ENCODE peak calls at places on chromosomes 1 and 21, in ten cellular contexts. G, N, R, Y, B, X, C, O, Z and D are unnamed samples.

GRCh38 chr1:229943988-229944743 is 122.9 kb upstream of the GALNT2 start:
- DNase-seq in G (no peak), N (peak; percentile 1), R (no peak), Y (no peak), B (no peak), X (no peak), C (no peak), O (no peak), Z (no peak), D (no peak)

GRCh38 chr1:158180741-158181576 is at the start of gene CD1D:
- DNase-seq in G (peak; percentile 32), N (peak; percentile 64), R (no peak), Y (no peak), B (peak; percentile 37), X (peak; percentile 86), C (peak; percentile 36), O (no peak), Z (peak; percentile 51), D (peak; percentile 41)

GRCh38 chr1:43315481-43315880 is 14.7 kb downstream of the TIE1 start:
- DNase-seq in G (no peak), N (no peak), R (peak; percentile 16), Y (no peak), B (no peak), X (no peak), C (no peak), O (no peak), Z (no peak), D (no peak)

GRCh38 chr1:41672173-41672572 is 187.7 kb upstream of the EDN2 start:
- DNase-seq in G (peak; percentile 86), N (peak; percentile 93), R (no peak), Y (peak; percentile 80), B (no peak), X (peak; percentile 49), C (no peak), O (peak; percentile 94), Z (no peak), D (no peak)

GRCh38 chr1:32105338-32105737 is 2.5 kb upstream of the KPNA6 start:
- DNase-seq in G (no peak), N (no peak), R (no peak), Y (no peak), B (no peak), X (no peak), C (no peak), O (no peak), Z (no peak), D (no peak)

GRCh38 chr1:186828612-186829542 is at the start of gene PLA2G4A:
- DNase-seq in G (peak; percentile 80), N (peak; percentile 78), R (peak; percentile 63), Y (peak; percentile 75), B (peak; percentile 57), X (peak; percentile 73), C (peak; percentile 19), O (peak; percentile 53), Z (peak; percentile 64), D (peak; percentile 48)

GRCh38 chr1:84156210-84156621 is 12.1 kb downstream of the PRKACB start:
- DNase-seq in G (peak; percentile 72), N (no peak), R (no peak), Y (peak; percentile 64), B (no peak), X (no peak), C (no peak), O (peak; percentile 94), Z (no peak), D (peak; percentile 16)

GRCh38 chr21:39673736-39674135 is 61.0 kb downstream of the B3GALT5 start:
- DNase-seq in G (no peak), N (no peak), R (no peak), Y (no peak), B (no peak), X (peak; percentile 50), C (no peak), O (no peak), Z (no peak), D (no peak)

DNA sequence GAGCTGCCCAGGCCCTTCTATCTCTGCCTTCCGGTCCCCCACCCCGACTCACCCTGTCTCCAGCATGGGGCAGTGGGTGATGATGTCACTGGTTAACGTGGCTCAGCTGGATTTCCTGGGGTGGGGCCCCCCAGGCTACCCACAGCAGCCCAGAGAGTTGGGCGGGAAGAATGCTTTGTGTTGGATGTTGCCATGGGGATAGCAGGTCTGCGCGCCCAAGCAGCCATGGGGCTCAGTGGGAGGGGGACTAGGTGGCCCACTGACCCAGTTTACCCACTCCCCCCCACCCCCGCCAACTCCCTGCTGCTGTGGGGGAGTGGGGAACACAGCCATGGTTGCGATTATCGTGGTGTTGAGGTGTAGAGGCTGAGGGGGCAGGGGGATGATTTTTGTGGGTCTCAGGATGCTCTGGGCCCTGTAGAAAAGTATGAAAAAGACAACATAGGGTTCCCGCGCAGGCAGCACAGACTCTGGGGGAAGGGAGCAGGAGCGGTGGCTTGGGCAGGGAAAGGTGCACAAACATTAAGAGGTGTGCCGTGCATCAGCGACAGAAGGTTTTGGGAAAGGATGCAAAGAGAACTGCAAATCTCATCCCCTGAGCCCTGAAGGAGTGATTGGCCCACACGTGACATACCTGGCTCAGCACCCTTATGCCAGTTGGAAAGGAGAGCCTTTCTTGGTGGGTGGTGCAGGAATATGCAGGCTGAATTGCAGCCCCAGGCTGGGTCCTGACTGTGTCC is 8.5 kb downstream of the CELSR2 start:
- DNase-seq in G (no peak), N (no peak), R (no peak), Y (no peak), B (no peak), X (no peak), C (no peak), O (no peak), Z (no peak), D (no peak)
- H3K27me3 ChIP-seq in G (no peaks in the 10 kb centered on the region), N (no peaks in the 10 kb centered on the region), R (no peaks in the 10 kb centered on the region), Y (no peaks in the 10 kb centered on the region), B (no peaks in the 10 kb centered on the region), X (no peaks in the 10 kb centered on the region), C (no peaks in the 10 kb centered on the region), O (no peaks in the 10 kb centered on the region), Z (no peaks in the 10 kb centered on the region), D (no peaks in the 10 kb centered on the region)

DNA sequence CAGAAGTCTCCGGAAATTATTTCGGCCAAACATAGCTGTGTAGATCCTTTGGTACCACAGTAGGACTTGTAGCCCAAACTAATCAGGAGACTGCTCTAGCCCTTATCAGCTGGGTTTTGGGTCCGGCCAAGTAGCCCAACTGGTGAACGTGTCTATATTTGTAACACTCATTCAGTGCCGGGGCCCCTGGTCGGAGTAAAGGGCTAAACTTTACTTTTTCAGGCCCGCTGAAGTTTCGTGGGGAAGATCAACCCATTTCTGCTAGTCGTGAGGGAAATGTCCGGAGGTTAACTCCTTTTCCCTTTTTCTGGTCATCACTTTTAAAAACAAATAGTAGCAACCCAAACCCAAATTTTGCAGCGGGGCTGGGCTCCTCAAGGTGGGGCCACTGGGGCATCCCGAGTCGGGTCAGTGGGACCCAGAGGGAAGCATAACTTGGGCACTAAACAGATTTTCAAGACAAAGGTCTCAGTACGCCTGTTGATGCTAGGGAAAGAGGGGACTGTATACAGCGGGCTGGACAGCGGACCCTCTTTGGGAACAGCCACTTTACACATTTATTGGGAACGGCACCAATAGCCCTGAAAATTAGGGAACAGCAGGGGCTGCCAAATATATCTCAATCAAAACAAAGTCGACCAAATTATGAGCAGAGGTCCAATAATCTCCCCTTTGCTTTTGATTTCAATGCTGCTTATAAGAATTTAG is 1.8 kb downstream of the LHX9 start:
- DNase-seq in G (no peak), N (no peak), R (peak; percentile 60), Y (no peak), B (no peak), X (no peak), C (no peak), O (no peak), Z (no peak), D (no peak)
- H3K36me3 ChIP-seq in G (no peaks in the 10 kb centered on the region), N (no peaks in the 10 kb centered on the region), R (no peaks in the 10 kb centered on the region), Y (no peaks in the 10 kb centered on the region), B (no peaks in the 10 kb centered on the region), X (no peaks in the 10 kb centered on the region), C (no peaks in the 10 kb centered on the region), O (no peaks in the 10 kb centered on the region), Z (no peaks in the 10 kb centered on the region), D (no peaks in the 10 kb centered on the region)

GRCh38 chr1:201536542-201536941 is 2.4 kb upstream of the NAV1 start:
- DNase-seq in G (peak; percentile 98), N (no peak), R (peak; percentile 88), Y (peak; percentile 86), B (no peak), X (no peak), C (peak; percentile 69), O (peak; percentile 74), Z (peak; percentile 84), D (peak; percentile 94)
- H3K4me3 ChIP-seq in G (peak overlapping the region; percentile 76), N (no peak overlapping the region), R (no peak overlapping the region), Y (no peak overlapping the region), B (no peak overlapping the region), X (no peak overlapping the region), C (no peak overlapping the region), O (peak overlapping the region; percentile 44), Z (no peak overlapping the region), D (peak overlapping the region; percentile 12)

DNA sequence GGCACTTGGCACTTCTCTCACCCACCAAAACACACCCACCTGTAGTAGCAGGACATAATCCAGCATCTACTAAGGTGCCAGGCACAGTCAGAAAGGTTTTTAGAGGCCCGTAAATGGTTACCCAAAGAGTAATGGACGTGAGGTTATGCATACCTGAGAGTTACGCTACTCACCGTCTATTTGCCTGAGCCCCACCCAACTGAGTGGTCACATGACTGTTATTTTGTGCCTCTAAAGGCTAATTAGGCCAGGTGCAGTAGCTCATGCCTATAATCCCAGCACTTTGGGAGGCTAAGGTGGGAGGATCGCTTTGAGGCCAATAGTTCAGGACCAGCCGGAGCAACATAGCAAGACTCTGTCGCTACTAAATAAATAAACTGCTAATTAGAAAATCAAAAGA is 11.0 kb downstream of the LMX1A start:
- DNase-seq in G (no peak), N (no peak), R (no peak), Y (no peak), B (no peak), X (no peak), C (no peak), O (no peak), Z (no peak), D (no peak)
- H3K27me3 ChIP-seq in G (peaks cover 47% of the 10 kb centered on the region), N (no peaks in the 10 kb centered on the region), R (no peaks in the 10 kb centered on the region), Y (peaks cover 5% of the 10 kb centered on the region), B (no peaks in the 10 kb centered on the region), X (peaks cover 93% of the 10 kb centered on the region), C (no peaks in the 10 kb centered on the region), O (peaks cover 92% of the 10 kb centered on the region), Z (peaks cover 3% of the 10 kb centered on the region), D (peaks cover 9% of the 10 kb centered on the region)